ENCODE peak calls at places on chromosome 4, in four cellular contexts. L is GM12878, H is HepG2, X is K562. S is an unnamed sample.

GRCh38 chr4:164768516-164768915 is 14.6 kb downstream of the SMIM31 start:
- DNase-seq in H (no peak), L (no peak), X (no peak), S (no peak)

GRCh38 chr4:94519925-94520789 is 68.4 kb downstream of the PDLIM5 start:
- DNase-seq in L (no peak), X (no peak), H (no peak), S (peak; percentile 59)

GRCh38 chr4:23022032-23022431 is 329.3 kb downstream of the GBA3 start:
- DNase-seq in L (no peak), H (no peak), X (no peak), S (no peak)

GRCh38 chr4:153684182-153685073 is at the start of gene TLR2:
- DNase-seq in X (peak; percentile 13), L (no peak), H (no peak), S (peak; percentile 17)

GRCh38 chr4:93317046-93317445 is 511.5 kb upstream of the ATOH1 start:
- DNase-seq in L (no peak), X (no peak), H (no peak), S (no peak)

GRCh38 chr4:8818063-8818881 is 53.4 kb downstream of the HMX1 start:
- DNase-seq in L (no peak), H (no peak), X (no peak), S (no peak)

GRCh38 chr4:115851918-115852766 is 738.7 kb upstream of the NDST4 start:
- DNase-seq in X (peak; percentile 8), L (peak; percentile 19), H (peak; percentile 53), S (no peak)

GRCh38 chr4:74362347-74362746 is 2.6 kb upstream of the EREG start:
- DNase-seq in X (no peak), L (no peak), H (no peak), S (no peak)

GRCh38 chr4:185847352-185848078 is 35.5 kb upstream of the SORBS2 start:
- DNase-seq in X (no peak), L (no peak), H (peak; percentile 36), S (no peak)

GRCh38 chr4:19694829-19695228 is 556.9 kb upstream of the SLIT2 start:
- DNase-seq in L (no peak), X (no peak), H (no peak), S (peak; percentile 37)

GRCh38 chr4:2646386-2647149 is 109.6 kb downstream of the TNIP2 start:
- DNase-seq in H (no peak), L (no peak), X (no peak), S (no peak)

GRCh38 chr4:77599378-77599777 is 6.2 kb upstream of the CXCL13 start:
- DNase-seq in H (peak; percentile 30), L (no peak), X (peak; percentile 49), S (peak; percentile 37)

DNA sequence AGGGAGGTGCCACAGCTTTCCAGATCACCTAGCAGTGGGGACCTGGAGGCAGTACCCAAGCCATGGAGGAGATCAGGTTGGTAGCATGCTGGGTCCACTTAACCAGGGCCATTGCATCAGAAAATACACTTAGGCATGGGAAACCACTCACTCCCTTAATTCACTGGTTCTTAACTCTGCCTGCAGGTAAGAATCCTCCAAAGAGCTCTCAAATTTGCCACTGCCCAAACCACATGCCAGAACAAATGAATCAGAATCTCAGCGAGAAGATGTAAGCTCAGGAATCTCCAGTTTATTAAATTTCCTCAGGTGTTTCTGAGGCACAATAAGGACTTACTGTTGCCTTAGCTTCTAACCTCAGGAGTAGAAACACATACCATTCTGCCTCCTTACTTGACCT is 327.7 kb upstream of the RASGEF1B start:
- DNase-seq in L (no peak), X (no peak), H (no peak), S (no peak)
- TF ChIP-seq MYC in L (no peak), X (no peak), H (no peak), S (no peak)

DNA sequence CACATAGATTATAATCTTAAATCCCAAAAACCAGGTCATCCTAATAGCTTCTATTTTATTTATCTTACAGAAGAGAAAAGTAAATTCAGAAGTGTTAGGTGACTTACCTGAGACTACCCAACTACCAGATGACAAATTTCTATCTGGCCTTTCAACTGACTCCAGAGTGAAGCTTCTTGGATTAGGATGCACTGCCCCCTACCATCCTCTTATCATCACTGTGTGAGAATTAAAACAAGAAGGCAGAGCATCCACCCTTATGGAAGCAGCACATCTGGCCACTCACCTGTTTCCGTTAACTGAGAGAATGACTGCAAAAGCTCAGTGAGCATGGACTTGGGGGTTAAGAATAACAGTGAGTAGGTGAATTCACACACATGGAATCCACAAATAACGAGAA is 502.6 kb upstream of the TECRL start:
- DNase-seq in X (no peak), L (no peak), H (no peak), S (no peak)
- TF ChIP-seq CTCF in X (no peak), L (no peak), H (no peak), S (no peak)

DNA sequence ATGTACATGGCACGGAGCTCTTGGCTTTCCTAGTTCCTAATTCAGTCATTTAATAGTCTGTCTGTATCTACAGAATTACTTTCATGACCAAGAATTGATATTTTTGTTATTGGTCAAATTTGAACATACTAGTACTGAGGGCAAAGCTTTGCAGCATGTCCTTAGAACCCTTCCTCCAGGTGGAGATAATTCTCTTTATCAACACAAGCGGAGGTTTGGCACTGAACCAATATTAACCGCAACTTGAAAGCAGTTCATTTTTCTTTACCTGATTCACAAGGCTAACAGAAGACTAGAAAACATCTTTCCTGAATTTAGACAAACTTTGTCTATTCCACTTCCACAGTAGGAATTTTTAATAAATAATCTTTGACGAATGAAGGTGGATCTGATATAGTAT is 73.8 kb downstream of the TACR3 start:
- DNase-seq in H (no peak), L (no peak), X (no peak), S (no peak)
- H3K9ac ChIP-seq in H (no peak overlapping the region), L (no peak overlapping the region), X (no peak overlapping the region), S (no peak overlapping the region)

DNA sequence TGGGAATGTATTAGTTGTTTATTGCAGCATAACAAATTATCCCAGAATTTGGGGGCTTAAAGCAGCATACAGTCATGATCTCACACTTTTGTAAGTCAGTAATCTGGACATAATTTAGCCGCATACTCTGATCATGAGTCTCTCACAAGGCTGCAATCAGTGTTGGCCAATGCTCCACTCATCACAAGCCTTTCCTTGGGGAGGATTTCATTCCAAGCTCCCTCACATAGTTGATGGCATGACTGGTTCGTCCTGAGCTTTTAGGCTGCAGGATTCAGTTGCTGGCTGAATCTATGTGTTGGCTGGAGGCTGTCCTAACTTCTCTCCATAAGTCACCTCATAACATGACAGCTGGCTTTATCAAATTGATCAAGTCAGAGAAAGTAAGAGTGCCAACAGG is 1568.6 kb upstream of the PCDH7 start:
- DNase-seq in L (no peak), H (no peak), X (no peak), S (no peak)
- TF ChIP-seq MYC in L (no peak), H (no peak), X (no peak), S (no peak)

S was measured in endothelial cell of umbilical vein.